ENCODE peak calls at places on chromosomes 7 and 10, in nine cellular contexts. H, Y, E, Q, P, G, U, N and Z are unnamed samples.

GRCh38 chr10:71285180-71285545 is 33.9 kb upstream of the SLC29A3 start:
- DNase-seq in H (peak; percentile 39), Y (peak; percentile 57), E (no peak), Q (peak; percentile 42), P (no peak), G (no peak), U (no peak), N (peak; percentile 75), Z (peak; percentile 75)

GRCh38 chr7:114183311-114184105 is 231.1 kb upstream of the FOXP2 start:
- DNase-seq in H (no peak), Y (no peak), E (no peak), Q (no peak), P (no peak), G (no peak), U (no peak), N (no peak), Z (no peak)

GRCh38 chr7:40851001-40851400 is 716.2 kb downstream of the SUGCT start:
- DNase-seq in H (no peak), Y (no peak), E (no peak), Q (no peak), P (no peak), G (no peak), U (no peak), N (no peak), Z (no peak)

GRCh38 chr7:91302794-91303193 is 38.6 kb downstream of the FZD1 start:
- DNase-seq in H (no peak), Y (no peak), E (no peak), Q (no peak), P (no peak), G (no peak), U (no peak), N (no peak), Z (no peak)

GRCh38 chr10:11823989-11824346 is 812 bp downstream of the PROSER2 start:
- DNase-seq in H (no peak), Y (no peak), E (no peak), Q (peak; percentile 39), P (no peak), G (no peak), U (no peak), N (no peak), Z (no peak)

GRCh38 chr10:7193369-7193768 is 217.5 kb downstream of the SFMBT2 start:
- DNase-seq in H (no peak), Y (no peak), E (no peak), Q (no peak), P (no peak), G (no peak), U (no peak), N (no peak), Z (no peak)

GRCh38 chr10:117004627-117005453 is at the start of gene SHTN1:
- DNase-seq in H (peak; percentile 88), Y (peak; percentile 30), E (peak; percentile 94), Q (peak; percentile 38), P (peak; percentile 58), G (peak; percentile 7), U (peak; percentile 68), N (peak; percentile 94), Z (peak; percentile 61)

GRCh38 chr7:80087768-80088170 is 46.9 kb upstream of the GNAI1 start:
- DNase-seq in H (no peak), Y (no peak), E (no peak), Q (no peak), P (no peak), G (no peak), U (no peak), N (no peak), Z (no peak)

GRCh38 chr10:63759335-63759734 is 238.1 kb downstream of the REEP3 start:
- DNase-seq in H (no peak), Y (no peak), E (no peak), Q (no peak), P (no peak), G (no peak), U (no peak), N (no peak), Z (no peak)

GRCh38 chr7:127251458-127252379 is 1.0 kb downstream of the GRM8 start:
- DNase-seq in H (no peak), Y (peak; percentile 6), E (no peak), Q (no peak), P (no peak), G (no peak), U (no peak), N (peak; percentile 64), Z (peak; percentile 78)

GRCh38 chr7:127254163-127254684 is 1.5 kb upstream of the GRM8 start:
- DNase-seq in H (no peak), Y (no peak), E (no peak), Q (no peak), P (no peak), G (no peak), U (no peak), N (no peak), Z (no peak)

GRCh38 chr7:127252380-127252718 is 392 bp downstream of the GRM8 start:
- DNase-seq in H (no peak), Y (peak; percentile 16), E (no peak), Q (no peak), P (no peak), G (no peak), U (no peak), N (no peak), Z (no peak)

GRCh38 chr7:127252736-127253288 is at the start of gene GRM8:
- DNase-seq in H (peak; percentile 13), Y (peak; percentile 60), E (peak; percentile 70), Q (peak; percentile 29), P (no peak), G (peak; percentile 10), U (no peak), N (peak; percentile 84), Z (peak; percentile 52)

GRCh38 chr7:127253289-127254162 is 785 bp upstream of the GRM8 start:
- DNase-seq in H (peak; percentile 63), Y (peak; percentile 71), E (peak; percentile 81), Q (peak; percentile 63), P (no peak), G (peak; percentile 9), U (peak; percentile 69), N (peak; percentile 91), Z (peak; percentile 84)
- TF ChIP-seq CTCF in H (peak; percentile 68), Y (peak; percentile 82), E (peak; percentile 96), Q (peak; percentile 76), P (peak; percentile 96), G (peak; percentile 92), U (peak; percentile 95), N (peak; percentile 86), Z (peak; percentile 98)

GRCh38 chr10:60235001-60235400 is 154.7 kb downstream of the ANK3 start:
- DNase-seq in H (no peak), Y (no peak), E (no peak), Q (peak; percentile 64), P (no peak), G (no peak), U (no peak), N (no peak), Z (no peak)

GRCh38 chr10:60239228-60239627 is 150.4 kb downstream of the ANK3 start:
- DNase-seq in H (no peak), Y (no peak), E (no peak), Q (no peak), P (no peak), G (no peak), U (no peak), N (no peak), Z (no peak)

GRCh38 chr10:60237977-60238376 is 151.7 kb downstream of the ANK3 start:
- DNase-seq in H (no peak), Y (no peak), E (no peak), Q (peak; percentile 43), P (no peak), G (no peak), U (no peak), N (no peak), Z (peak; percentile 28)

GRCh38 chr10:60236869-60237524 is 152.7 kb downstream of the ANK3 start:
- DNase-seq in H (no peak), Y (no peak), E (peak; percentile 67), Q (peak; percentile 25), P (peak; percentile 86), G (no peak), U (peak; percentile 65), N (no peak), Z (peak; percentile 58)

DNA sequence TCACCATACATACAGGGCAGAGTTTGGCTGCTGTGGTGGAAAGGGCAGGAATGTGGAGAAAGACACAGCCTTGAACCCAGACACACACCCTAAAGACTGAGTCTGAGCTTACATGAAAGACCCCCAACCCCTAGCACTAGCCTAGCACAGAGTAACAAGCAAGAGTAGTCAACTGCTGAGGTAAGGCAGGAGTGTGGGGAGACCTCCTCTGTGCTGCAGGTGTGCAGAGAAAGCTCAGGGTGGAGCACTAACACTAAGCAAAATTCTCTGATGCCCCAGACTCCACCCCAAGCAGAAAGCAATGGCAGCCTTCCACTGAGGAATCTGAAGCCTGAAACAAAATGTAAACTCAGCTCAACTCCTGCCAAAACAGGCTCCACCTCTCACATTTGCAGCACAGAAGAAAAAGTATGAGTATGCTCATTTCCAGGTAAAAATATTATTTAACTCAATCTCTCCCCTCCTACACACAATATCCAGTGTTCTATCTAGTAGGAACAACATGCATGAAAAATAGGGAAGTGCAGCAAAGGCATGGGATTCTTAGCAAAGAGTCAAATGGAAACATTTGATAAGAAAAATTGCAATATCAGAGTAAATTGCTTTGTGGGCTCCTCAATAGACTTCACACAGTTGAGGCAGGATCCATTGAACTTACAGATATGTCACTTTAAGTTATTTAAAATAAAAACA is 151.1 kb downstream of the ANK3 start:
- DNase-seq in H (peak; percentile 35), Y (no peak), E (no peak), Q (peak; percentile 60), P (no peak), G (no peak), U (no peak), N (no peak), Z (peak; percentile 50)
- TF ChIP-seq CTCF in H (peak; percentile 24), Y (no peak), E (peak; percentile 6), Q (peak; percentile 34), P (no peak), G (no peak), U (peak; percentile 53), N (no peak), Z (no peak)

GRCh38 chr10:119616879-119617580 is 20.3 kb upstream of the TIAL1 start:
- DNase-seq in H (peak; percentile 32), Y (peak; percentile 14), E (no peak), Q (peak; percentile 60), P (no peak), G (no peak), U (no peak), N (no peak), Z (no peak)
- TF ChIP-seq CTCF in H (peak; percentile 23), Y (peak; percentile 28), E (peak; percentile 10), Q (peak; percentile 62), P (no peak), G (no peak), U (peak; percentile 35), N (no peak), Z (no peak)

DNA sequence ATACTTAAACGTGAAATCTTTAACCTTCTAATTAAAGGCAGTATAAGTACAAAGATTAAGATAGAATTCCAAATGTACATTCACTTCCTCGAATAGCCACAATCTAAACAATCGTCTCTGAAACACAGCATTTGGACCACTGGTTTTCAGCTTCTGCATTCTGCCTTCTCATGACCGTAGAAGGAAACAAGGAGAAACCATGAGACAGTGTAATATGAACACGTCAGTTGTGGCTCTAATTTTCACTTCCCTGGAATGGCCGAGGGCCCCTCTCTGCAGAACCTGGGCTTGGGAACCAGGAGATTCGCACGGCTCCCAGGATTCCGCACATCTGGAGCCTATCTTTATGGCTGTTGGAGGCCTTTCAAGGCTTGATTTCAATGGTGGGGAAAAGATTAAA is 189.3 kb downstream of the KLF6 start:
- DNase-seq in H (no peak), Y (no peak), E (no peak), Q (no peak), P (no peak), G (no peak), U (no peak), N (no peak), Z (no peak)
- TF ChIP-seq CTCF in H (no peak), Y (no peak), E (no peak), Q (no peak), P (no peak), G (no peak), U (no peak), N (no peak), Z (no peak)